ENCODE peak calls at places on chromosomes 6 and 20, in six cellular contexts. W is H9, O is HepG2, F is fibroblast of lung, M is IMR-90, Y is endothelial cell of umbilical vein. L is an unnamed sample. For H3K4me1, the result is how much of the 10 kb centered on the place peaks cover.

GRCh38 chr6:42032366-42032765 is 18.0 kb upstream of the TAF8 start:
- DNase-seq in W (no peak), O (no peak), F (no peak), M (no peak), Y (no peak), L (no peak)

GRCh38 chr20:56689852-56690485 is 60.9 kb downstream of the TFAP2C start:
- DNase-seq in W (no peak), O (no peak), F (no peak), M (no peak), Y (no peak), L (no peak)

GRCh38 chr6:11460001-11460668 is 77.4 kb upstream of the TMEM170B start:
- DNase-seq in W (no peak), O (no peak), F (no peak), M (peak), Y (peak), L (no peak)

GRCh38 chr20:25087186-25087929 is 5.4 kb upstream of the VSX1 start:
- DNase-seq in W (no peak), O (no peak), F (no peak), M (no peak), Y (no peak), L (no peak)

GRCh38 chr20:35820715-35821114 is 48.9 kb downstream of the PHF20 start:
- DNase-seq in W (no peak), O (no peak), F (peak), M (peak), Y (no peak), L (no peak)

GRCh38 chr20:3238616-3239025 is 369 bp downstream of the SLC4A11 start:
- DNase-seq in W (peak), O (no peak), F (no peak), M (no peak), Y (no peak), L (peak)

GRCh38 chr6:17015144-17015543 is 86.7 kb upstream of the STMND1 start:
- DNase-seq in W (no peak), O (no peak), F (peak), M (peak), Y (no peak), L (no peak)

GRCh38 chr6:1987640-1988039 is 257.8 kb downstream of the GMDS start:
- DNase-seq in W (no peak), O (no peak), F (peak), M (peak), Y (peak), L (no peak)

GRCh38 chr6:85344996-85345395 is 104.9 kb upstream of the NT5E start:
- DNase-seq in W (no peak), O (no peak), F (no peak), M (peak), Y (no peak), L (no peak)

DNA sequence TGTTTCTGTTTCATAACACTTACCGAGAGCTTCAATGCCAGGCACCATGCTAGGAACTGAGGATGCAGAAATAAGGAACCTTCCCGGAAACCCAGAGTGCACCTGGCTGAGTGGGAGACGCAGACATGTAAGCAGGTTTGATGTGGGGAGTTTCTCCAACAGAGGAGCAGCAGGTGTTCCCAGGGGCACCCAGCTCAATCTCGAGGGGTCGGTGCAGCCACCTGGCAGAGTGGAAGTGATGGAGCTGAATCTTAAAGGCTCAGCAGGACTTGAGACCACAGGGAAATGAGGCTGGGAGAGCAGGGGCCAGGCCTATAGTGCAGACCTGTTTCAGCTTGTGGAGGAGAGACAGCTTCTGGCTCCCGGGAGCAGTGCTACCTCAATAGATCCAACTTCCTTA is 27.9 kb upstream of the SRC start:
- DNase-seq in W (no peak), O (no peak), F (no peak), M (no peak), Y (no peak), L (no peak)
- H3K4me1 ChIP-seq in W (under half), O (under half), F (under half), M (under half), Y (under half), L (under half)

DNA sequence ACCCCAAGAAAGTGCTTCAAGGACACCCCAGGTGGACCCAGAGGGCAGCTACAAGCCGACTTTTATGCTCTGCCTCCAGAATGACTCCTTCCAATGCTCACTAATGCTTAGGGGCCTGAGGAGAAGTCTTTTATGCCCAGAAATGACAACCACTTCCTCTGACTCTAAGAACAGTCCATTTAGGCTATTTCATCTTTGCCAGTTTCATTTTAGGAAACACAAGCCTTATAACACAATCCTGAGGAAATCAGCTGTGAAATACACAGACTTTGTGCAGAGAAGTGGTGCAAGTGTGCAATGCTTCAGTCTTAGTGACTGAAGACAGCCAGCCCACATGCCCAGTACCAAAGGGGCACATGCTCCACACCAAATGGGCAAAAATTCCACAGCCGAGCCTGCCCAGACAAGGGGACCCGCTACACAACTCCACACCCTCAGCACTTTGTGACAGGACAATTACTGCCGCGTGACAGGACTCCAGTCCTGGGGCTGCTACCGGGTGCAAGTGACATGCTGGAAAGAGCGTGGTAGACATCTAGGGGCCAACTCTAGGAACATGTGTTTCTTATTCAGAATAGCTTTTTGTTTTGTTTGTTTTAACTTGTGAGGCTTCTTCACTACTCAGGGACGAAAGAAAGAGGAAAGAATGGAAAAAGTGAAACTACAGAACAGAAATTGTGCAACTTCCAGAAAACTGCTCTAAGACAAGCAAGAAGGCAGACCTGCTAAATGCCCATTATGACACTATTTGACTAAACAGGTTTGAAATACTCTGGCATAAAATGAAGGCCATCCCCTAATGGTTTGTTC is 28.2 kb upstream of the PLAGL1 start:
- DNase-seq in W (peak), O (peak), F (peak), M (peak), Y (peak), L (peak)
- TF ChIP-seq CTCF in W (peak), O (peak), F (no peak), M (no peak), Y (no peak), L (peak)

DNA sequence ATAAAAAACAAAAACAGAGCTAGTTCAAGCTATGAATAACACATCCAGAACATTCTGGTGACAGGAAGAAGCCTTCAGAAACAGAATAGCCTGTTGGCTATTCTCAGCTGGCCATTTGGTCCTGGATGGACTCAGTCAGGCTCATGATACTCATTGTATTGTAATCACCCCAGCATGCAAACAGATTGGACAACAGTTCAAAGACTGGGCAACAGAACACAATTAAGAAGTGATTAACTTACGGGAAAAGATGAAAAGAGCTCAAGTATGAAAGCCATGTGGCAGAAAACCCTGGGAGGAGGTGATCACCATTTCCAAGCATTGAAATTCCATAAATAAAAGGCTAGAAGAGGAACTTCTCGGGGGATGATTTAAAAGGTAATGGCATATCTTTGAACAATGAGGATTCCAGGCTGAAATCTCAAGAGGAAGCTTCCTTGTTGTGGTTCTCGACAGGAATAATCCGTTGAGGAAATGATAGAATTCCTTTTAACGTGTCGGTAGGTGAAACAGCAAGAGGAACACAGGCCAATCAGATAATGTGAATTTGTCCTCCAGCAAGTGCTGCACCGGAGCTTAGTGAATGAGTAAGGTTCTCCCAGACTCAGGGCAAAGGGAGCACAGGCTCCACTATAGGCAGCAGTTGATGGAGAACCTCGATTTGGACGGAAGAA is 172.4 kb downstream of the BCAS1 start:
- DNase-seq in W (no peak), O (no peak), F (no peak), M (no peak), Y (peak), L (no peak)
- H3K9ac ChIP-seq in W (no peak), O (no peak), F (no peak), M (no peak), Y (peak), L (no peak)

GRCh38 chr20:33822423-33822822 is 11.3 kb downstream of the CHMP4B start:
- DNase-seq in W (no peak), O (no peak), F (no peak), M (no peak), Y (no peak), L (no peak)

GRCh38 chr20:33825340-33826269 is 14.5 kb downstream of the CHMP4B start:
- DNase-seq in W (no peak), O (peak), F (no peak), M (no peak), Y (no peak), L (peak)

GRCh38 chr20:33827109-33827508 is 16.0 kb downstream of the CHMP4B start:
- DNase-seq in W (no peak), O (no peak), F (no peak), M (no peak), Y (no peak), L (no peak)

GRCh38 chr20:33826270-33826897 is 15.2 kb downstream of the CHMP4B start:
- DNase-seq in W (peak), O (peak), F (no peak), M (no peak), Y (no peak), L (peak)

GRCh38 chr20:33824852-33825251 is 13.7 kb downstream of the CHMP4B start:
- DNase-seq in W (no peak), O (no peak), F (no peak), M (no peak), Y (no peak), L (no peak)
- H3K4me1 ChIP-seq in W (under half), O (half or more), F (under half), M (under half), Y (under half), L (under half)

DNA sequence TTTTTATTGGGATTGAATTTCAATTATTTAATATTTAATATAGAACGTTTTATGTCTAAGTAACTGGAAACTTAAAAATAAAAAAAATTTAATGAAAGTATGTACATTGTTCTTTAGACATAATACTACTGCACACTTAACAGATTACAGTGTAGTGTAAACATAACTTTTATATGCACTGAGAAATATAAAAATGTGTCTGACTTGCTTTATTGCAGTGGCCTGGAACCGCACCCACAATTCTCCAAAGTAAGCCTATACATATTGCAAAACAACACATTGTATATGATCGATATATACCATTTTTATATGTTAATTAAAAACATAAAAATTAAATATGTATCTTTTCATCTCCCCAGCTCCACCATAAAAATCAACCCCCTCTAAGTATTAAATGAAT is 42.8 kb downstream of the GFOD1 start:
- DNase-seq in W (no peak), O (no peak), F (no peak), M (no peak), Y (no peak), L (no peak)
- TF ChIP-seq CTCF in W (no peak), O (no peak), F (no peak), M (no peak), Y (no peak), L (no peak)

GRCh38 chr6:28488916-28489365 is 26.7 kb downstream of the GPX6 start:
- DNase-seq in W (no peak), O (peak), F (peak), M (peak), Y (peak), L (peak)

GRCh38 chr6:28491984-28492317 is 23.6 kb downstream of the GPX6 start:
- DNase-seq in W (no peak), O (no peak), F (no peak), M (no peak), Y (no peak), L (no peak)

GRCh38 chr6:28486988-28487742 is 28.4 kb downstream of the GPX6 start:
- DNase-seq in W (no peak), O (no peak), F (no peak), M (no peak), Y (no peak), L (no peak)

GRCh38 chr6:28490191-28490890 is 25.3 kb downstream of the GPX6 start:
- DNase-seq in W (no peak), O (no peak), F (no peak), M (peak), Y (no peak), L (no peak)

DNA sequence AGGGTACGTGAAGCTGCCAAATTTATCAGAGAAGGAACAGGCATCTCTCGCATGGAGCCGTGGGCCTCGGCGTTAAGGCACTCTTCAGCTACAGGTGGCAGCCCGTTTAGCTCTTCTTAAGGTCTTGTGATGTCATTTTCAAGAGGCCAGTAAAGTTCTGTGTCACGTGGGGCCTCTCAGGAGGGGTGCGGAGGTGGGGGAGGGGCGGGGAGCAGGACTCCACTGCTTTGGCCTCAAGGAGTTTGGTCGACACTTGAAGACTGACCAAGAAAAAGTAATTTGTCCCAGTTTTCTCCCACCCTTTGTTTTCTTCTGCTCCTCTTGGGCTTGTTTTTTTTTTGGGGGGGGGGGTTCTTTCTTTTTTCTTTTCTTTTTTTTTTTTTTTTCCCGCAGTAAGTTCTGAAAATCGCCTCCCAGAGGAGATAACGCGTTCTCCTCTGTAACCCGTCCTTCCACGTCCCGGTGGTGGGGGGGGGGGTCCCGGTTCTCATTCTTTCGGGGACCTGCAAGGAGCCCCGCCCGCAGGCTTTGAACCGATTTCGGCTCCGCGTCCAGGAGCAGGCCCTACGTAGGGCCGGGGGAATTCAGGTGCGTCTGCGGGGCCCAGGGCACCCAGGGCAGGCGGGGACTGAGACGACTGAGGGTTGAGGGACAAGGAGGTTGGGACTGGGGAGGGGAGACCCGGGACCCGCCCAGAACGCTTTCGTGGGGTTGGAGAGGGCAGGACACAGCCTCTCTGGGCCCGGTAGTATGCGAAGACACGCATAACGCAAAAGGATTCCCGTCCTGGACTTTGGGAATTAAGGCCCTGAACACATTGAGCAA is 26.0 kb downstream of the GPX6 start:
- DNase-seq in W (peak), O (peak), F (peak), M (peak), Y (peak), L (peak)
- H3K9ac ChIP-seq in W (peak), O (peak), F (peak), M (peak), Y (peak), L (peak)

L was measured in endodermal cell.